ENCODE peak calls at places on chromosomes 16 and 17, in seven cellular contexts. Q, P, S, C, R, Z and F are unnamed samples.

GRCh38 chr16:67120025-67120424 is 10.3 kb downstream of the PHAF1 start:
- DNase-seq in P (no peak), Z (no peak), S (no peak), R (no peak), C (no peak), Q (no peak), F (no peak)

GRCh38 chr17:76909971-76910760 is 42.0 kb downstream of the MGAT5B start:
- DNase-seq in R (peak), Q (no peak), S (no peak), Z (no peak), C (no peak), P (peak), F (no peak)

GRCh38 chr17:48066192-48066591 is 18.0 kb downstream of the NFE2L1 start:
- DNase-seq in Q (no peak), Z (no peak), S (no peak), R (no peak), P (no peak), C (no peak), F (no peak)

GRCh38 chr17:73297934-73298861 is 13.6 kb downstream of the CDC42EP4 start:
- DNase-seq in R (no peak), Z (no peak), Q (no peak), C (no peak), S (no peak), P (no peak), F (no peak)

GRCh38 chr16:12314786-12315185 is 338.3 kb downstream of the SNX29 start:
- DNase-seq in S (no peak), C (no peak), Z (no peak), R (no peak), Q (no peak), P (no peak), F (no peak)

GRCh38 chr16:75244844-75245758 is 6.3 kb downstream of the BCAR1 start:
- DNase-seq in Z (peak), S (no peak), P (no peak), C (peak), Q (no peak), R (no peak), F (peak)

GRCh38 chr17:9200197-9200662 is 178.9 kb downstream of the NTN1 start:
- DNase-seq in R (no peak), P (no peak), Q (no peak), Z (no peak), S (no peak), C (no peak), F (no peak)

GRCh38 chr16:87074635-87075318 is 242.4 kb downstream of the C16orf95 start:
- DNase-seq in Z (no peak), Q (no peak), C (no peak), S (no peak), R (no peak), P (no peak), F (no peak)

GRCh38 chr17:55911186-55911585 is 160.3 kb downstream of the PCTP start:
- DNase-seq in Z (no peak), S (no peak), R (no peak), P (no peak), C (no peak), Q (no peak), F (no peak)

GRCh38 chr17:43702636-43703035 is 40.9 kb upstream of the MEOX1 start:
- DNase-seq in C (no peak), Q (no peak), S (no peak), P (no peak), Z (no peak), R (peak), F (no peak)

GRCh38 chr16:68227850-68228553 is 7.9 kb downstream of the ESRP2 start:
- DNase-seq in R (no peak), P (no peak), S (no peak), Z (no peak), C (no peak), Q (no peak), F (no peak)

GRCh38 chr16:57873218-57873617 is 70.9 kb upstream of the KIFC3 start:
- DNase-seq in Z (no peak), R (no peak), C (no peak), S (no peak), Q (no peak), P (no peak), F (no peak)

GRCh38 chr17:39123627-39124026 is 27.8 kb downstream of the PLXDC1 start:
- DNase-seq in S (no peak), C (no peak), P (no peak), Z (no peak), R (no peak), Q (no peak), F (no peak)

GRCh38 chr16:69386596-69386995 is 789 bp upstream of the TERF2 start:
- DNase-seq in Z (no peak), S (no peak), Q (no peak), P (no peak), R (no peak), C (no peak), F (no peak)

GRCh38 chr17:57669671-57670529 is 75.2 kb downstream of the CCDC182 start:
- DNase-seq in P (no peak), Q (no peak), Z (no peak), R (no peak), S (no peak), C (no peak), F (no peak)

GRCh38 chr17:34116306-34116705 is 138.8 kb upstream of the CCL2 start:
- DNase-seq in Z (no peak), P (no peak), Q (no peak), C (no peak), R (no peak), S (no peak), F (no peak)

GRCh38 chr16:50396770-50397525 is 28.2 kb upstream of the BRD7 start:
- DNase-seq in Z (no peak), Q (no peak), C (no peak), R (no peak), S (no peak), P (no peak), F (peak)

GRCh38 chr17:58302919-58303551 is 22.3 kb upstream of the MPO start:
- DNase-seq in Z (no peak), Q (no peak), R (no peak), S (no peak), C (peak), P (no peak), F (no peak)

GRCh38 chr16:24734382-24734781 is 4.9 kb downstream of the TNRC6A start:
- DNase-seq in R (no peak), Q (no peak), C (no peak), Z (no peak), S (no peak), P (no peak), F (no peak)

GRCh38 chr17:31266042-31266441 is 31.0 kb downstream of the OMG start:
- DNase-seq in P (no peak), Q (no peak), R (no peak), C (no peak), S (no peak), Z (no peak), F (no peak)

GRCh38 chr17:45857977-45858708 is 13.5 kb downstream of the SPPL2C start:
- DNase-seq in C (no peak), Z (no peak), S (no peak), R (no peak), Q (no peak), P (no peak), F (no peak)

GRCh38 chr17:3916013-3916696 is at the start of gene P2RX1:
- DNase-seq in Z (no peak), Q (peak), S (no peak), R (peak), C (no peak), P (no peak), F (no peak)